ENCODE peak calls at places on chromosomes 2 and 18, in five cellular contexts. O is CD4-positive, alpha-beta T cell; M is GM20000; F is body of pancreas; S is HEK293T. Y is an unnamed sample.

GRCh38 chr2:207408086-207408794 is 121.5 kb upstream of the CREB1 start:
- DNase-seq in F (peak; percentile 57), M (no peak), O (no peak), S (no peak), Y (peak; percentile 85)

GRCh38 chr2:36380624-36381481 is 25.3 kb downstream of the CRIM1 start:
- DNase-seq in S (no peak), O (no peak), F (peak; percentile 55), M (no peak), Y (no peak)

GRCh38 chr2:200305797-200306718 is at the start of gene SPATS2L:
- DNase-seq in M (peak; percentile 16), O (peak; percentile 37), F (peak; percentile 81), S (peak; percentile 34), Y (no peak)

GRCh38 chr2:203783496-203784203 is 77.2 kb downstream of the CD28 start:
- DNase-seq in F (no peak), O (no peak), S (no peak), M (no peak), Y (no peak)

GRCh38 chr18:58785171-58785805 is 79.4 kb upstream of the ZNF532 start:
- DNase-seq in F (peak; percentile 21), S (no peak), M (no peak), O (no peak), Y (no peak)

GRCh38 chr18:43405097-43405496 is 127.8 kb upstream of the SYT4 start:
- DNase-seq in S (no peak), M (no peak), O (no peak), F (no peak), Y (no peak)

GRCh38 chr2:109384308-109385271 is 229.2 kb downstream of the SEPTIN10 start:
- DNase-seq in F (no peak), O (no peak), M (no peak), S (no peak), Y (no peak)

GRCh38 chr2:237435844-237436590 is 22.1 kb upstream of the COL6A3 start:
- DNase-seq in S (no peak), M (no peak), O (no peak), F (no peak), Y (no peak)

GRCh38 chr2:160501370-160501769 is 7.8 kb upstream of the RBMS1 start:
- DNase-seq in O (no peak), F (no peak), S (no peak), M (no peak), Y (no peak)

GRCh38 chr2:218383892-218384519 is 1.9 kb downstream of the SLC11A1 start:
- DNase-seq in S (no peak), M (no peak), O (no peak), F (no peak), Y (no peak)

GRCh38 chr18:67636597-67637385 is 120.3 kb upstream of the DSEL start:
- DNase-seq in S (no peak), M (no peak), O (no peak), F (no peak), Y (no peak)

GRCh38 chr18:41145526-41145925 is 809.5 kb upstream of the PIK3C3 start:
- DNase-seq in O (no peak), F (no peak), S (no peak), M (no peak), Y (no peak)

GRCh38 chr2:176085861-176086771 is 2.4 kb upstream of the EVX2 start:
- DNase-seq in F (peak; percentile 55), M (no peak), S (no peak), O (no peak), Y (no peak)

GRCh38 chr2:226891780-226892590 is 56.1 kb downstream of the RHBDD1 start:
- DNase-seq in S (no peak), O (no peak), F (no peak), M (no peak), Y (no peak)

GRCh38 chr2:9318461-9319337 is 104.6 kb downstream of the ITGB1BP1 start:
- DNase-seq in M (no peak), F (peak; percentile 63), O (no peak), S (peak; percentile 24), Y (no peak)

GRCh38 chr2:40220177-40220925 is 231.5 kb downstream of the SLC8A1 start:
- DNase-seq in F (no peak), S (no peak), O (no peak), M (no peak), Y (peak; percentile 88)

GRCh38 chr2:143685439-143686078 is 556.3 kb downstream of the ARHGAP15 start:
- DNase-seq in M (no peak), F (no peak), S (no peak), O (no peak), Y (peak; percentile 93)

GRCh38 chr2:177430425-177430824 is 37.9 kb downstream of the AGPS start:
- DNase-seq in S (no peak), O (no peak), M (no peak), F (no peak), Y (no peak)

GRCh38 chr2:119528036-119528435 is 3.8 kb upstream of the SCTR start:
- DNase-seq in F (no peak), M (no peak), S (no peak), O (no peak), Y (no peak)

GRCh38 chr18:42168487-42168886 is 213.5 kb downstream of the PIK3C3 start:
- DNase-seq in O (no peak), F (no peak), S (no peak), M (no peak), Y (peak; percentile 82)

GRCh38 chr2:44582363-44583008 is 220.7 kb downstream of the CAMKMT start:
- DNase-seq in M (no peak), F (no peak), O (no peak), S (no peak), Y (no peak)

GRCh38 chr2:130156624-130157004 is 11.7 kb upstream of the CCDC74B start:
- DNase-seq in M (no peak), O (no peak), S (no peak), F (no peak), Y (no peak)

GRCh38 chr2:73822276-73822675 is 6.5 kb upstream of the STAMBP start:
- DNase-seq in M (no peak), S (no peak), O (no peak), F (no peak), Y (no peak)

GRCh38 chr2:29259221-29259620 is 144.0 kb downstream of the CLIP4 start:
- DNase-seq in S (no peak), F (no peak), M (no peak), O (no peak), Y (no peak)

GRCh38 chr2:200744252-200744651 is 67.5 kb upstream of the BZW1 start:
- DNase-seq in F (no peak), O (no peak), S (no peak), M (no peak), Y (no peak)